ENCODE peak calls at places on chromosomes 1 and 21, in four cellular contexts. One of them, this sample, is unnamed.

GRCh38 chr1:245694476-245695195 is 539.9 kb downstream of the KIF26B start:
- DNase-seq in neuronal stem cell: no peak
- DNase-seq in pancreas: no peak
- DNase-seq in CD8-positive, alpha-beta memory T cell: no peak
- DNase-seq in this sample: no peak

GRCh38 chr1:70420320-70420719 is 9.3 kb downstream of the CTH start:
- DNase-seq in neuronal stem cell: no peak
- DNase-seq in pancreas: no peak
- DNase-seq in CD8-positive, alpha-beta memory T cell: no peak
- DNase-seq in this sample: no peak

GRCh38 chr1:153550827-153551512 is 1.9 kb upstream of the S100A3 start:
- DNase-seq in CD8-positive, alpha-beta memory T cell: no peak
- DNase-seq in neuronal stem cell: no peak
- DNase-seq in pancreas: no peak
- DNase-seq in this sample: no peak

GRCh38 chr1:199593475-199593874 is 434.0 kb upstream of the NR5A2 start:
- DNase-seq in neuronal stem cell: no peak
- DNase-seq in pancreas: no peak
- DNase-seq in CD8-positive, alpha-beta memory T cell: no peak
- DNase-seq in this sample: no peak

GRCh38 chr1:180762796-180763195 is 131.0 kb downstream of the XPR1 start:
- DNase-seq in CD8-positive, alpha-beta memory T cell: no peak
- DNase-seq in neuronal stem cell: no peak
- DNase-seq in pancreas: no peak
- DNase-seq in this sample: no peak

GRCh38 chr1:29823536-29823935 is 587.2 kb downstream of the PTPRU start:
- DNase-seq in neuronal stem cell: no peak
- DNase-seq in pancreas: no peak
- DNase-seq in CD8-positive, alpha-beta memory T cell: no peak
- DNase-seq in this sample: no peak

GRCh38 chr1:53554592-53555305 is 95.5 kb downstream of the DMRTB1 start:
- DNase-seq in CD8-positive, alpha-beta memory T cell: no peak
- DNase-seq in neuronal stem cell: no peak
- DNase-seq in pancreas: no peak
- DNase-seq in this sample: peak; percentile 9

GRCh38 chr1:197696372-197696771 is 78.9 kb downstream of the DENND1B start:
- DNase-seq in neuronal stem cell: no peak
- DNase-seq in CD8-positive, alpha-beta memory T cell: no peak
- DNase-seq in pancreas: no peak
- DNase-seq in this sample: no peak

GRCh38 chr1:44485229-44485932 is 80.3 kb downstream of the RNF220 start:
- DNase-seq in CD8-positive, alpha-beta memory T cell: no peak
- DNase-seq in pancreas: no peak
- DNase-seq in neuronal stem cell: no peak
- DNase-seq in this sample: no peak

GRCh38 chr1:206909167-206909882 is 12.1 kb downstream of the IL24 start:
- DNase-seq in neuronal stem cell: no peak
- DNase-seq in CD8-positive, alpha-beta memory T cell: peak; percentile 33
- DNase-seq in pancreas: peak; percentile 90
- DNase-seq in this sample: no peak

GRCh38 chr1:43466403-43466802 is 12.7 kb upstream of the HYI start:
- DNase-seq in CD8-positive, alpha-beta memory T cell: no peak
- DNase-seq in pancreas: no peak
- DNase-seq in neuronal stem cell: no peak
- DNase-seq in this sample: no peak

GRCh38 chr1:6638226-6638625 is 13.6 kb downstream of the THAP3 start:
- DNase-seq in CD8-positive, alpha-beta memory T cell: no peak
- DNase-seq in neuronal stem cell: no peak
- DNase-seq in pancreas: peak; percentile 67
- DNase-seq in this sample: peak; percentile 33

GRCh38 chr1:108107658-108108057 is 92.5 kb downstream of the SLC25A24 start:
- DNase-seq in neuronal stem cell: no peak
- DNase-seq in pancreas: no peak
- DNase-seq in CD8-positive, alpha-beta memory T cell: no peak
- DNase-seq in this sample: no peak

GRCh38 chr21:45959182-45959581 is 22.4 kb upstream of the COL6A1 start:
- DNase-seq in CD8-positive, alpha-beta memory T cell: no peak
- DNase-seq in pancreas: no peak
- DNase-seq in neuronal stem cell: no peak
- DNase-seq in this sample: no peak

GRCh38 chr21:45954921-45955320 is 26.6 kb upstream of the COL6A1 start:
- DNase-seq in pancreas: no peak
- DNase-seq in neuronal stem cell: no peak
- DNase-seq in CD8-positive, alpha-beta memory T cell: no peak
- DNase-seq in this sample: no peak

GRCh38 chr21:45957986-45958610 is 23.5 kb upstream of the COL6A1 start:
- DNase-seq in pancreas: no peak
- DNase-seq in neuronal stem cell: no peak
- DNase-seq in CD8-positive, alpha-beta memory T cell: no peak
- DNase-seq in this sample: no peak

GRCh38 chr21:45959779-45960390 is 21.7 kb upstream of the COL6A1 start:
- DNase-seq in CD8-positive, alpha-beta memory T cell: no peak
- DNase-seq in pancreas: no peak
- DNase-seq in neuronal stem cell: no peak
- DNase-seq in this sample: no peak

DNA sequence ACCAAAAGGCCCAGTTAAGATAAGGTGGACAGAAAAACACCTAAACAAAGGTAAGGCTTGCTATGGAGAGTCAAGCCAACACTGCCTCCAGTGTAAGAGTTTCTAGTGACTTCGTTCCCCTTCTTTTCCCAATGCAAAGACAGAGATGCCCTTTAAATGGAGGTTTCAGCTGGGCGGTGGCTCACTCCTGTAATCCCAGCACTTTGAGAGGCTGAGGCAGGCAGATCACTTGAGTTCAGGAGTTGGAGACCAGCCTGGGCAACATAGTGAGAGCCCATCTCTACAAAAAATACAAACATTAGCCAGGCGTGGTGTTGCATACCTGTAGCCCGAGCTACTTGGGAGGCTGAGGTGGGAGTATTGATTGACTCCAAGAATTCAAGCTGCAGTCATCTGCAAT is 24.0 kb upstream of the COL6A1 start:
- DNase-seq in neuronal stem cell: no peak
- DNase-seq in pancreas: no peak
- DNase-seq in CD8-positive, alpha-beta memory T cell: no peak
- DNase-seq in this sample: no peak
- H3K27ac ChIP-seq in neuronal stem cell: no peak overlapping the region
- H3K27ac ChIP-seq in pancreas: no peak overlapping the region
- H3K27ac ChIP-seq in CD8-positive, alpha-beta memory T cell: no peak overlapping the region
- H3K27ac ChIP-seq in this sample: no peak overlapping the region

DNA sequence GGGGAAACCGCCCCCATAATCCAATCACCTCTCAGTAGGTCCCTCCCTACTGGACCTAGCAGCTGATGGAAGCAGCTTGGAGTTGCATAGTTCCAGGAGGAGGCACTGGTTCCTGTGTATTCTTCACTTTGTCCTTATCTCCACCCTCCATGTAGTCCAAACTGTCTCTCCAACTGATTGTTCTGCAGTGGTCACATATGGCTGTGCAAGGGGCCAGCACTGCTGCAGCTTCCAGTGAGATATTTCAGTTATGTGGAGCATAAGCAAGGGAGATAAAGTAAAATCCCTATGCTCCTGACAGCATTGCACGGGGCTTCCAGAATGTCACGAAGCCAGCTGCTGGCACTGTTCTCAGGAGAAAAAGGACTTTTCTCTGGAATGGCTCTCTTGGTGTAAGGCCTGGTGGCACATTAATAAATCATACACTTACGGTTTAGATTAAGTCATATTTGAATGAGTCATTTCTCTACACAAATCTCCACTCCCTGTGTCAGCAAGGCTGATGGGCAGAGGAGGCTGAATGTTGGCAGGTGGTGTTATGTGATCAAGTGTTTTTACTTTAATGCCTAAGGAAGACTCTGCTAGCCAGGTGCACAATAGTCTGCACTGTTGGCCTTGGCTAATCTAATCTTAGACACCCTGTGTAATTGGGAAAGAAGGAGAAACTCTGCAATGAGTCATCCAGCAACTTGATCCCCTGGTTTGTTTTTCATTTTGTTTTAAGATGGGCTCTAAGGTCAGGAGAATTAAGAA is 93.4 kb downstream of the KCNK1 start:
- DNase-seq in neuronal stem cell: no peak
- DNase-seq in CD8-positive, alpha-beta memory T cell: no peak
- DNase-seq in pancreas: peak; percentile 71
- DNase-seq in this sample: no peak
- H3K27ac ChIP-seq in neuronal stem cell: no peak overlapping the region
- H3K27ac ChIP-seq in CD8-positive, alpha-beta memory T cell: no peak overlapping the region
- H3K27ac ChIP-seq in pancreas: peak overlapping the region; percentile 1
- H3K27ac ChIP-seq in this sample: no peak overlapping the region

DNA sequence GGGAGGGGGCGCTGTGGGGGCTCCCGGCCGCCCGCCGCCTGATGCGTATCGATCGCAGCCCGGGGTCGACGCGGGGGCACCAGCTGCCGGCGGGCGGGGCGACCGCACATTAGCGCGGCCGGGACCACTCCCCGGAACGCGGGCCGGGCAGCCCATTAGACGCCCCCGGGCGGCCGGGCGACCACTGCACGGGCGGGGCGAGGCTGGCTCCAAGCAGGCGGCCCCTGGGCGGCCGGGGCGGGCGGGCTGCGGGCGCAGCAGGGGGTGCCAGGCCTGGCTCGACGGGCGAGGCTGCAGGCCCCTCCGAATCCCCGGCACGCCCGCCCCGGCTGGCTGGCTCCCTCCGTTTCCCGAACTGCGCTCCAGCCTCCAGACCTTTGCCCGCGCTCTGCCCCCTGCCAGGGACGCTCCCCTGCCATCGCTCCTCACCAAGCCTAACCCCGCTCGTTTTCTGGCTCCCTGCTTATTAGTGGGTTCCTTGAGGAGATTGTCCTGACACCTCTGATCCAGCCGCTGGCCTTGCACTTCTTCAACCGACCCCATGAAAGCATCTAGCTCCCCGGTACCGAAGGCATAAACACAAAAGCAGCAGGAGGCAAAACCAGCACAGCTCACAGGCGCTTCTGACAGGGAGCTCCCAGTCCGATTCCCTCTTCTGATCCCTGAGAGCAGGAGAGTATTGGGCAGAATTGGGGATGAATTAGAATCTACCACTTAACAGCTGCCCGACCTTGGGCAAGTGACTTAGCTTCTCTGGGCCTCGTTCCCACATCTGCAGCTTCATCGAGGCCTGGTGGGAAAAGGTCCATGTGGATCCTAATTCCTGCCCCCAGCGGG is 92.6 kb upstream of the CASZ1 start:
- DNase-seq in pancreas: no peak
- DNase-seq in CD8-positive, alpha-beta memory T cell: no peak
- DNase-seq in neuronal stem cell: no peak
- DNase-seq in this sample: no peak
- H3K27ac ChIP-seq in pancreas: no peak overlapping the region
- H3K27ac ChIP-seq in CD8-positive, alpha-beta memory T cell: no peak overlapping the region
- H3K27ac ChIP-seq in neuronal stem cell: no peak overlapping the region
- H3K27ac ChIP-seq in this sample: no peak overlapping the region

GRCh38 chr1:1428174-1428573 is 7.1 kb upstream of the ANKRD65 start:
- DNase-seq in pancreas: no peak
- DNase-seq in CD8-positive, alpha-beta memory T cell: no peak
- DNase-seq in neuronal stem cell: no peak
- DNase-seq in this sample: no peak
- H3K27ac ChIP-seq in pancreas: no peak overlapping the region
- H3K27ac ChIP-seq in CD8-positive, alpha-beta memory T cell: no peak overlapping the region
- H3K27ac ChIP-seq in neuronal stem cell: no peak overlapping the region
- H3K27ac ChIP-seq in this sample: peak overlapping the region; percentile 71

GRCh38 chr1:101259744-101260148 is 22.9 kb downstream of the S1PR1 start:
- DNase-seq in neuronal stem cell: no peak
- DNase-seq in pancreas: no peak
- DNase-seq in CD8-positive, alpha-beta memory T cell: no peak
- DNase-seq in this sample: no peak

GRCh38 chr1:101262601-101263348 is 26.0 kb downstream of the S1PR1 start:
- DNase-seq in neuronal stem cell: no peak
- DNase-seq in pancreas: no peak
- DNase-seq in CD8-positive, alpha-beta memory T cell: no peak
- DNase-seq in this sample: no peak

GRCh38 chr1:101262060-101262459 is 25.2 kb downstream of the S1PR1 start:
- DNase-seq in CD8-positive, alpha-beta memory T cell: no peak
- DNase-seq in pancreas: no peak
- DNase-seq in neuronal stem cell: no peak
- DNase-seq in this sample: no peak

GRCh38 chr1:101261629-101262028 is 24.8 kb downstream of the S1PR1 start:
- DNase-seq in neuronal stem cell: no peak
- DNase-seq in CD8-positive, alpha-beta memory T cell: no peak
- DNase-seq in pancreas: no peak
- DNase-seq in this sample: no peak

DNA sequence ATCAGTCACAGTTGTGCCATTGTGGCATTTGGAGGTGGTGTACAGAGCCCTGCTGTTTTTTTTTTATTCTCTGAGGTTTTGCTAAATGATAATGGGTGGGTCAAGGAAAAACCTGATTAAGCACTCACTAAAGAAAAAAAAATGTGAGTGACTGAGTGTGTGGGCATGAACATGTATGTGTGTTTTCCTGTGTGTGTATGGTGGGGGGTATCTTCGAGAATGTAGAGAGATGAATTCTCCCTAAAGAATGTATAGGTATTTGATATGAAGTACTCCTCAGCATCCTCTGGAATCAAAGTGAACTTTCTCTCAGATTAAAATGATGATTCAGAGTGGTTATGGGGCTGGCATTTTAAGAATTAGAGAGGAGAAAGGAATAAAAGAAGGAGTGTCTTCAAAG is 23.7 kb downstream of the S1PR1 start:
- DNase-seq in CD8-positive, alpha-beta memory T cell: no peak
- DNase-seq in neuronal stem cell: no peak
- DNase-seq in pancreas: no peak
- DNase-seq in this sample: no peak
- H3K27ac ChIP-seq in CD8-positive, alpha-beta memory T cell: no peak overlapping the region
- H3K27ac ChIP-seq in neuronal stem cell: no peak overlapping the region
- H3K27ac ChIP-seq in pancreas: no peak overlapping the region
- H3K27ac ChIP-seq in this sample: no peak overlapping the region

DNA sequence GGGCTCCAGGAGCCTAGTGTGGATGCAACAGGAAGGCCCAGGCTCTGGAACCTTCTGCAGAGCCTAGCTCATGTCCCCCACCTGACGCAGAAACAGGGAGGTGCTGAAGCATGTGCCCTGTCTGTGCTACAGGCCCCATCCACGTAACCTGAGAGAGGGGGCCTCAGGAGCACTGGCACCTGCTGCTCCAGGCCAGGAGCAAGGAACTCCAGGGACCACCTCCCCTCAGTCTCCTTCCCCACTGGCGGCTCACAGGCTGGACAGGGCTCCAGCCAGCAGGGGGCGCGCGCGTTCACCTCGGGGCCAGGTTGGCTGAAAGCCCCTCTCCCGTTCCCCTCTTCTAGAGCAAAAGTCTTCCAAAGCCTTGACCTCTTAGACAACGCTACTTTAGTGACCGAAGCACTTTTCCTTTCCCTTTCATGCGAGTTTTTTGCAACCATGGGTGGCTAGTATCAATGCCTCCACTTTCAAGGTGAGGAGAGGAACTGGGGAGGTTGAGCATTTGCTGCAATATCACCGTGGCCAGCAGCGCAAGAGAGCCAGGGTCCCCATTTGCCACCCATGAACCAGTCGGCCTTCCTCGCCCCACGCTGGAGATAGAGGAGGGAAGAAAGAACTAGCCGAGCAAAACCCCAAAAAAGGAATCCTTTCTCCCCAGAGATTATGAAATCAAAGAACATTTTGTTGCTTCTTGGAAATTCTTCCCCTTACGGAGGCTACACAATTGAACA is 52.4 kb upstream of the GPR157 start:
- DNase-seq in CD8-positive, alpha-beta memory T cell: peak; percentile 54
- DNase-seq in neuronal stem cell: peak; percentile 72
- DNase-seq in pancreas: peak; percentile 65
- DNase-seq in this sample: peak; percentile 65
- H3K27ac ChIP-seq in CD8-positive, alpha-beta memory T cell: no peak overlapping the region
- H3K27ac ChIP-seq in neuronal stem cell: no peak overlapping the region
- H3K27ac ChIP-seq in pancreas: peak overlapping the region; percentile 44
- H3K27ac ChIP-seq in this sample: peak overlapping the region; percentile 67

This sample was measured in dorsolateral prefrontal cortex.